ENCODE peak calls at places on chromosome 21, in nine cellular contexts. N, L, E, D, Y, A, Z, O and F are unnamed samples.

GRCh38 chr21:29499734-29500343 is 201.1 kb downstream of the BACH1 start:
- DNase-seq in E (no peak), L (peak; percentile 53), D (no peak), A (no peak), Y (peak; percentile 68), O (no peak), N (no peak), Z (no peak), F (no peak)

GRCh38 chr21:26443867-26444266 is 129.2 kb downstream of the CYYR1 start:
- DNase-seq in O (no peak), L (no peak), A (no peak), Z (no peak), E (no peak), N (no peak), D (no peak), Y (no peak), F (no peak)

GRCh38 chr21:36709868-36710728 is 11.2 kb downstream of the SIM2 start:
- DNase-seq in E (no peak), D (no peak), Y (no peak), N (no peak), Z (no peak), L (no peak), O (no peak), A (peak; percentile 68), F (no peak)

GRCh38 chr21:42360317-42360716 is 6.0 kb downstream of the TFF1 start:
- DNase-seq in N (no peak), A (no peak), O (no peak), Y (no peak), D (no peak), L (peak; percentile 75), E (no peak), Z (no peak), F (no peak)

GRCh38 chr21:30189763-30190162 is 23.2 kb upstream of the CLDN17 start:
- DNase-seq in L (no peak), D (no peak), Y (no peak), E (no peak), Z (no peak), N (no peak), O (no peak), A (no peak), F (no peak)

GRCh38 chr21:31557421-31557955 is 102.0 kb upstream of the SOD1 start:
- DNase-seq in A (peak; percentile 82), Y (no peak), Z (no peak), L (no peak), E (no peak), N (no peak), O (no peak), D (no peak), F (no peak)

GRCh38 chr21:37028579-37028978 is 22.1 kb downstream of the RIPPLY3 start:
- DNase-seq in Y (no peak), A (no peak), D (no peak), Z (no peak), E (no peak), L (no peak), N (no peak), O (no peak), F (no peak)

GRCh38 chr21:45552696-45553391 is 10.6 kb upstream of the SLC19A1 start:
- DNase-seq in L (no peak), A (no peak), D (no peak), N (no peak), Z (no peak), E (no peak), Y (no peak), O (no peak), F (no peak)

GRCh38 chr21:32403201-32403701 is 9.3 kb upstream of the EVA1C start:
- DNase-seq in E (peak; percentile 74), O (peak; percentile 68), Y (peak; percentile 80), L (peak; percentile 86), A (peak; percentile 72), N (peak; percentile 10), Z (peak; percentile 73), D (no peak), F (no peak)

GRCh38 chr21:42674351-42674940 is 21.0 kb downstream of the PDE9A start:
- DNase-seq in Y (peak; percentile 32), Z (no peak), E (no peak), N (no peak), D (no peak), L (no peak), O (no peak), A (peak; percentile 63), F (peak; percentile 30)

GRCh38 chr21:31117046-31117916 is 79.0 kb upstream of the KRTAP19-8 start:
- DNase-seq in A (no peak), D (no peak), Y (no peak), Z (peak; percentile 86), E (no peak), L (no peak), O (peak; percentile 63), N (no peak), F (no peak)

GRCh38 chr21:39568380-39568779 is 44.4 kb upstream of the B3GALT5 start:
- DNase-seq in Z (no peak), O (no peak), D (no peak), E (no peak), A (no peak), Y (no peak), N (no peak), L (no peak), F (no peak)

GRCh38 chr21:35026153-35026499 is 23.0 kb downstream of the RUNX1 start:
- DNase-seq in E (no peak), A (no peak), N (no peak), Y (no peak), L (no peak), D (no peak), O (no peak), Z (no peak), F (no peak)

GRCh38 chr21:37944492-37944891 is 28.2 kb upstream of the KCNJ6 start:
- DNase-seq in E (no peak), N (no peak), Y (no peak), A (no peak), O (no peak), Z (no peak), D (no peak), L (no peak), F (no peak)

GRCh38 chr21:33901421-33902288 is 13.9 kb downstream of the ATP5PO start:
- DNase-seq in E (no peak), N (no peak), L (peak; percentile 70), Z (peak; percentile 67), O (no peak), D (no peak), A (peak; percentile 42), Y (peak; percentile 49), F (no peak)

GRCh38 chr21:35291963-35292627 is 243.0 kb upstream of the RUNX1 start:
- DNase-seq in Y (no peak), Z (peak; percentile 52), O (peak; percentile 82), A (no peak), D (no peak), L (no peak), N (no peak), E (no peak), F (no peak)

GRCh38 chr21:27130152-27130551 is 163.3 kb upstream of the ADAMTS5 start:
- DNase-seq in N (no peak), Y (no peak), D (no peak), O (no peak), Z (no peak), L (no peak), A (no peak), E (no peak), F (no peak)

GRCh38 chr21:33478858-33479678 is 706 bp downstream of the TMEM50B start:
- DNase-seq in Y (peak; percentile 24), D (no peak), Z (peak; percentile 17), O (peak; percentile 41), L (peak; percentile 80), N (peak; percentile 32), E (peak; percentile 56), A (peak; percentile 73), F (no peak)

GRCh38 chr21:43311303-43311817 is 115.6 kb downstream of the SIK1 start:
- DNase-seq in Z (no peak), N (no peak), Y (no peak), D (no peak), A (no peak), O (no peak), L (no peak), E (no peak), F (no peak)

GRCh38 chr21:20353351-20353750 is 644.9 kb upstream of the NCAM2 start:
- DNase-seq in O (no peak), L (no peak), N (no peak), Y (no peak), Z (no peak), D (no peak), E (no peak), A (no peak), F (no peak)

GRCh38 chr21:44865561-44866280 is 7.8 kb downstream of the PTTG1IP start:
- DNase-seq in E (no peak), A (no peak), D (no peak), O (no peak), N (no peak), Y (no peak), L (peak; percentile 83), Z (no peak), F (no peak)

GRCh38 chr21:39030127-39030884 is 152.9 kb downstream of the PSMG1 start:
- DNase-seq in Y (no peak), L (no peak), D (no peak), A (no peak), Z (no peak), N (no peak), O (peak; percentile 23), E (no peak), F (no peak)

GRCh38 chr21:46065993-46066842 is 31.7 kb upstream of the COL6A2 start:
- DNase-seq in L (no peak), E (no peak), N (no peak), D (no peak), Y (no peak), O (no peak), Z (peak; percentile 31), A (no peak), F (no peak)

GRCh38 chr21:41283211-41283818 is 33.3 kb upstream of the FAM3B start:
- DNase-seq in O (peak; percentile 81), E (peak; percentile 65), N (no peak), Y (peak; percentile 55), D (no peak), Z (peak; percentile 87), L (peak; percentile 88), A (peak; percentile 64), F (peak; percentile 53)

GRCh38 chr21:15966216-15966615 is 236.4 kb downstream of the USP25 start:
- DNase-seq in E (no peak), A (no peak), Y (no peak), O (no peak), D (no peak), N (no peak), L (no peak), Z (no peak), F (no peak)

GRCh38 chr21:18373631-18374030 is 30.0 kb downstream of the TMPRSS15 start:
- DNase-seq in Y (no peak), D (no peak), N (no peak), E (no peak), A (no peak), O (no peak), L (no peak), Z (no peak), F (no peak)

GRCh38 chr21:41561701-41562100 is 53.7 kb upstream of the TMPRSS2 start:
- DNase-seq in D (no peak), O (no peak), Y (no peak), N (no peak), Z (no peak), E (no peak), L (no peak), A (no peak), F (no peak)

GRCh38 chr21:37253991-37254390 is 13.1 kb downstream of the VPS26C start:
- DNase-seq in Z (peak; percentile 72), Y (no peak), N (no peak), L (no peak), D (no peak), E (no peak), A (no peak), O (no peak), F (no peak)

GRCh38 chr21:46557919-46558392 is 46.9 kb downstream of the S100B start:
- DNase-seq in O (no peak), A (no peak), D (no peak), Z (no peak), E (no peak), L (no peak), N (no peak), Y (no peak), F (no peak)